ENCODE peak calls at places on chromosomes 16 and 17, in eight cellular contexts. P is activated CD8-positive, alpha-beta T cell treated with anti-CD3 and anti-CD28 coated beads for 36 hours; J is left cardiac atrium; S is naive thymus-derived CD8-positive, alpha-beta T cell; H is right cardiac atrium; X is activated naive CD4-positive, alpha-beta T cell treated with anti-CD3 and anti-CD28 coated beads, Interleukin-2, amount 50 U/mL, for 72 hours; V is gastroesophageal sphincter; U is lower lobe of right lung. O is an unnamed sample.
A peak's percentile ranks its signal among the peaks of the same experiment; 100 is the strongest.

GRCh38 chr16:55501549-55502322 is 7.1 kb upstream of the LPCAT2 start:
- ATAC-seq in V (no peak), H (no peak), P (no peak), S (no peak), X (no peak), J (no peak), U (no peak), O (no peak)

GRCh38 chr17:46898364-46898763 is 24.6 kb upstream of the GOSR2 start:
- ATAC-seq in V (no peak), U (no peak), X (no peak), P (no peak), S (no peak), H (no peak), J (no peak), O (no peak)

GRCh38 chr17:57862410-57862989 is 12.7 kb upstream of the MRPS23 start:
- ATAC-seq in S (no peak), J (peak; percentile 2), P (no peak), V (no peak), X (no peak), H (peak; percentile 7), U (no peak), O (no peak)

GRCh38 chr16:47565454-47565853 is 104.3 kb downstream of the PHKB start:
- ATAC-seq in P (no peak), S (no peak), V (peak; percentile 84), H (peak; percentile 74), X (no peak), U (peak; percentile 77), J (peak; percentile 85), O (peak; percentile 74)

GRCh38 chr16:27498426-27498825 is 51.3 kb downstream of the GTF3C1 start:
- ATAC-seq in V (no peak), P (no peak), S (no peak), J (no peak), H (no peak), U (no peak), X (no peak), O (no peak)

GRCh38 chr16:914453-914852 is 56.3 kb downstream of the LMF1 start:
- ATAC-seq in J (peak; percentile 18), H (peak; percentile 60), S (no peak), P (peak; percentile 91), X (peak; percentile 86), V (peak; percentile 27), U (peak; percentile 50), O (peak; percentile 99)

GRCh38 chr16:28524544-28525179 is 14.1 kb downstream of the NUPR1 start:
- ATAC-seq in P (peak; percentile 82), V (no peak), U (no peak), J (peak; percentile 25), X (no peak), S (peak; percentile 48), H (peak; percentile 60), O (peak; percentile 67)

GRCh38 chr17:79482719-79483118 is 128.1 kb downstream of the RBFOX3 start:
- ATAC-seq in P (no peak), V (no peak), H (no peak), X (no peak), S (no peak), J (no peak), U (no peak), O (no peak)

GRCh38 chr17:4969551-4970231 is 2.1 kb upstream of the SPAG7 start:
- ATAC-seq in P (peak; percentile 3), J (no peak), U (no peak), H (no peak), V (no peak), S (no peak), X (no peak), O (peak; percentile 42)

O was measured in activated T-helper 17 cell treated with anti-CD3 and anti-CD28 coated beads, Interleukin-2, amount 50 U/mL, for 72 hours.